ENCODE peak calls at places on chromosomes 2 and 18, in five cellular contexts. One of them, this sample, is unnamed.

GRCh38 chr2:168348076-168348475 is 100.7 kb upstream of the STK39 start:
- DNase-seq in IMR-90: peak; percentile 24
- DNase-seq in mesenchymal stem cell: peak; percentile 68
- DNase-seq in DND-41: peak; percentile 11
- DNase-seq in endodermal cell: peak; percentile 89
- DNase-seq in this sample: no peak

GRCh38 chr2:46563110-46563731 is 83.9 kb downstream of the TMEM247 start:
- DNase-seq in mesenchymal stem cell: no peak
- DNase-seq in endodermal cell: peak; percentile 47
- DNase-seq in IMR-90: no peak
- DNase-seq in DND-41: no peak
- DNase-seq in this sample: no peak

GRCh38 chr2:47023332-47023731 is 107.7 kb upstream of the MCFD2 start:
- DNase-seq in mesenchymal stem cell: no peak
- DNase-seq in endodermal cell: no peak
- DNase-seq in IMR-90: no peak
- DNase-seq in DND-41: peak; percentile 40
- DNase-seq in this sample: no peak

GRCh38 chr2:187614756-187615155 is 60.5 kb upstream of the TFPI start:
- DNase-seq in IMR-90: peak; percentile 58
- DNase-seq in endodermal cell: no peak
- DNase-seq in DND-41: no peak
- DNase-seq in mesenchymal stem cell: no peak
- DNase-seq in this sample: no peak

GRCh38 chr2:104028066-104028465 is 825.8 kb upstream of the POU3F3 start:
- DNase-seq in DND-41: no peak
- DNase-seq in endodermal cell: no peak
- DNase-seq in IMR-90: no peak
- DNase-seq in mesenchymal stem cell: no peak
- DNase-seq in this sample: no peak

GRCh38 chr2:102185347-102185746 is 1.5 kb upstream of the IL1RL2 start:
- DNase-seq in IMR-90: no peak
- DNase-seq in endodermal cell: no peak
- DNase-seq in DND-41: no peak
- DNase-seq in mesenchymal stem cell: no peak
- DNase-seq in this sample: no peak

GRCh38 chr2:9663008-9663879 is 32.4 kb upstream of the YWHAQ start:
- DNase-seq in endodermal cell: no peak
- DNase-seq in DND-41: no peak
- DNase-seq in mesenchymal stem cell: no peak
- DNase-seq in IMR-90: no peak
- DNase-seq in this sample: no peak

GRCh38 chr2:219969508-219969907 is 342.1 kb downstream of the SLC4A3 start:
- DNase-seq in mesenchymal stem cell: peak; percentile 66
- DNase-seq in IMR-90: peak; percentile 90
- DNase-seq in endodermal cell: no peak
- DNase-seq in DND-41: no peak
- DNase-seq in this sample: no peak

GRCh38 chr2:9191044-9191481 is 15.5 kb upstream of the ASAP2 start:
- DNase-seq in IMR-90: peak; percentile 95
- DNase-seq in DND-41: peak; percentile 32
- DNase-seq in endodermal cell: peak; percentile 72
- DNase-seq in mesenchymal stem cell: peak; percentile 94
- DNase-seq in this sample: peak; percentile 85

GRCh38 chr2:238841542-238842181 is 6.2 kb upstream of the TWIST2 start:
- DNase-seq in IMR-90: no peak
- DNase-seq in DND-41: no peak
- DNase-seq in endodermal cell: no peak
- DNase-seq in mesenchymal stem cell: no peak
- DNase-seq in this sample: no peak

GRCh38 chr2:42928692-42929576 is 136.6 kb upstream of the HAAO start:
- DNase-seq in endodermal cell: peak; percentile 88
- DNase-seq in IMR-90: peak; percentile 47
- DNase-seq in mesenchymal stem cell: peak; percentile 58
- DNase-seq in DND-41: no peak
- DNase-seq in this sample: no peak

GRCh38 chr2:218980800-218981389 is 4.1 kb downstream of the FEV start:
- DNase-seq in endodermal cell: peak; percentile 66
- DNase-seq in IMR-90: no peak
- DNase-seq in mesenchymal stem cell: no peak
- DNase-seq in DND-41: no peak
- DNase-seq in this sample: peak; percentile 47

GRCh38 chr2:137316075-137316474 is 550.7 kb downstream of the THSD7B start:
- DNase-seq in IMR-90: no peak
- DNase-seq in mesenchymal stem cell: no peak
- DNase-seq in DND-41: no peak
- DNase-seq in endodermal cell: no peak
- DNase-seq in this sample: no peak

GRCh38 chr18:36934884-36935283 is 106.0 kb downstream of the KIAA1328 start:
- DNase-seq in endodermal cell: no peak
- DNase-seq in mesenchymal stem cell: peak; percentile 24
- DNase-seq in DND-41: no peak
- DNase-seq in IMR-90: peak; percentile 87
- DNase-seq in this sample: no peak

GRCh38 chr2:33441235-33441810 is 35.1 kb upstream of the RASGRP3 start:
- DNase-seq in mesenchymal stem cell: peak; percentile 73
- DNase-seq in DND-41: peak; percentile 48
- DNase-seq in endodermal cell: peak; percentile 82
- DNase-seq in IMR-90: peak; percentile 78
- DNase-seq in this sample: no peak

GRCh38 chr2:120934891-120935338 is 199.2 kb downstream of the GLI2 start:
- DNase-seq in DND-41: no peak
- DNase-seq in mesenchymal stem cell: peak; percentile 97
- DNase-seq in IMR-90: peak; percentile 94
- DNase-seq in endodermal cell: no peak
- DNase-seq in this sample: no peak

GRCh38 chr2:201149064-201149820 is 33.3 kb downstream of the CFLAR start:
- DNase-seq in endodermal cell: no peak
- DNase-seq in IMR-90: peak; percentile 96
- DNase-seq in mesenchymal stem cell: peak; percentile 91
- DNase-seq in DND-41: no peak
- DNase-seq in this sample: no peak

GRCh38 chr2:1992280-1992679 is 248.0 kb upstream of the PXDN start:
- DNase-seq in endodermal cell: peak; percentile 27
- DNase-seq in mesenchymal stem cell: no peak
- DNase-seq in IMR-90: no peak
- DNase-seq in DND-41: no peak
- DNase-seq in this sample: no peak

GRCh38 chr18:12278765-12279682 is 24.9 kb downstream of the CIDEA start:
- DNase-seq in endodermal cell: peak; percentile 94
- DNase-seq in mesenchymal stem cell: peak; percentile 95
- DNase-seq in IMR-90: peak; percentile 98
- DNase-seq in DND-41: no peak
- DNase-seq in this sample: peak; percentile 93

GRCh38 chr2:97713296-97714083 is at the start of gene ZAP70:
- DNase-seq in mesenchymal stem cell: no peak
- DNase-seq in endodermal cell: peak; percentile 57
- DNase-seq in IMR-90: no peak
- DNase-seq in DND-41: peak; percentile 89
- DNase-seq in this sample: peak; percentile 76

GRCh38 chr18:7856733-7857132 is 289.6 kb downstream of the PTPRM start:
- DNase-seq in DND-41: no peak
- DNase-seq in mesenchymal stem cell: peak; percentile 20
- DNase-seq in endodermal cell: no peak
- DNase-seq in IMR-90: peak; percentile 73
- DNase-seq in this sample: no peak

GRCh38 chr2:240379089-240379636 is 56.3 kb upstream of the GPC1 start:
- DNase-seq in mesenchymal stem cell: no peak
- DNase-seq in IMR-90: no peak
- DNase-seq in endodermal cell: no peak
- DNase-seq in DND-41: no peak
- DNase-seq in this sample: no peak

DNA sequence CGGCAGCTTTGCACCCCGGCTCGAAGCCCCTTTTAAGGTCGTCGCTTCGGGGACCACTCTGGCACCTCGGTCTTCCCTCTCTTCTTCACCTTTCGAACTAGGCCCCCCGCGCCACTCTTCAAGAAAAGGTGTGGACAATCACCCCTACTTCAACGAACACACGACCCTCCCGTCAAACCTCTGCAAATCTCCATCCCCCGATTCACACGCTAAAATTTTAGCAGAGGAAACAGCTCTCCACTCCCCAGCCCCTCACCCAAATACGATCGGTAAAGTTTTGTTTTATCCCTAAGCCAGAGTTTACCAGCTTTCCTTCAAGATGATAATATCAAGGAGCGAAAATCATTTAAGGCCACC is 85.4 kb downstream of the RBMS1 start:
- DNase-seq in mesenchymal stem cell: no peak
- DNase-seq in DND-41: no peak
- DNase-seq in IMR-90: no peak
- DNase-seq in endodermal cell: no peak
- DNase-seq in this sample: no peak
- H3K9ac ChIP-seq in mesenchymal stem cell: peak overlapping the region; percentile 93
- H3K9ac ChIP-seq in DND-41: peak overlapping the region; percentile 87
- H3K9ac ChIP-seq in IMR-90: peak overlapping the region; percentile 91
- H3K9ac ChIP-seq in endodermal cell: peak overlapping the region; percentile 78
- H3K9ac ChIP-seq in this sample: peak overlapping the region; percentile 65

DNA sequence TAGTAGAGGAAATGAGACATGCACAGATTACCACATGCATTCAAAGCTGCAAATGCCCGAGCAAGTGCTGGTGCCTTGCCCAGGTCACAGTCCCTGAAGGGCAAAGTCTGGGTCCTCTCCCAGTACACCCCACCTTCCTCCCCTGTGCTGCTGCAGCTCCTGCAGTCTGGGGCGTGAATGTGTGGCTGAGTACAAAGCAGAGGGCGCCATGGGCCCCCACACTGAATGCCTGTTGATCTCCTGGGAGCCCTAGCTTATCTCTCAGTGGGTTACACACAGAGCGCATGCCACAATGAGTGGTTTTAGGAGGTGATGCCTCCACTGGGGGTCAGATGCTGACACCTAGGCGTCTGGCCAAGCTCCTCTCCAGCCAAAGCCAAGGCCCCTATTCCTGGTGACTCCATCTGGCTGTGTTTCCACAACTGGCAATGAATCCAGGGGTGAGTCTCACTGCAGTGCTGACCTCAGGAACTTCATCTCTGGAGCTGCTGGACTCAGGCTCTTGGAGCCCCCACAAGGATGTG is 135.4 kb downstream of the CTIF start:
- DNase-seq in mesenchymal stem cell: no peak
- DNase-seq in DND-41: no peak
- DNase-seq in endodermal cell: no peak
- DNase-seq in IMR-90: peak; percentile 49
- DNase-seq in this sample: no peak
- H3K9ac ChIP-seq in mesenchymal stem cell: no peak overlapping the region
- H3K9ac ChIP-seq in DND-41: no peak overlapping the region
- H3K9ac ChIP-seq in endodermal cell: no peak overlapping the region
- H3K9ac ChIP-seq in IMR-90: no peak overlapping the region
- H3K9ac ChIP-seq in this sample: no peak overlapping the region

GRCh38 chr2:54546518-54546917 is 90.4 kb downstream of the SPTBN1 start:
- DNase-seq in endodermal cell: no peak
- DNase-seq in DND-41: no peak
- DNase-seq in IMR-90: no peak
- DNase-seq in mesenchymal stem cell: no peak
- DNase-seq in this sample: no peak
- H3K9ac ChIP-seq in endodermal cell: no peak overlapping the region
- H3K9ac ChIP-seq in DND-41: no peak overlapping the region
- H3K9ac ChIP-seq in IMR-90: no peak overlapping the region
- H3K9ac ChIP-seq in mesenchymal stem cell: peak overlapping the region; percentile 74
- H3K9ac ChIP-seq in this sample: peak overlapping the region; percentile 0

GRCh38 chr18:38930881-38931753 is 1365.5 kb upstream of the CELF4 start:
- DNase-seq in mesenchymal stem cell: no peak
- DNase-seq in endodermal cell: peak; percentile 66
- DNase-seq in DND-41: no peak
- DNase-seq in IMR-90: no peak
- DNase-seq in this sample: no peak

GRCh38 chr18:38933910-38934510 is 1368.4 kb upstream of the CELF4 start:
- DNase-seq in IMR-90: no peak
- DNase-seq in DND-41: no peak
- DNase-seq in mesenchymal stem cell: no peak
- DNase-seq in endodermal cell: no peak
- DNase-seq in this sample: no peak

GRCh38 chr18:38933322-38933721 is 1367.7 kb upstream of the CELF4 start:
- DNase-seq in endodermal cell: no peak
- DNase-seq in DND-41: no peak
- DNase-seq in mesenchymal stem cell: no peak
- DNase-seq in IMR-90: no peak
- DNase-seq in this sample: no peak

GRCh38 chr18:38931754-38932050 is 1366.1 kb upstream of the CELF4 start:
- DNase-seq in IMR-90: no peak
- DNase-seq in DND-41: no peak
- DNase-seq in endodermal cell: no peak
- DNase-seq in mesenchymal stem cell: no peak
- DNase-seq in this sample: no peak

DNA sequence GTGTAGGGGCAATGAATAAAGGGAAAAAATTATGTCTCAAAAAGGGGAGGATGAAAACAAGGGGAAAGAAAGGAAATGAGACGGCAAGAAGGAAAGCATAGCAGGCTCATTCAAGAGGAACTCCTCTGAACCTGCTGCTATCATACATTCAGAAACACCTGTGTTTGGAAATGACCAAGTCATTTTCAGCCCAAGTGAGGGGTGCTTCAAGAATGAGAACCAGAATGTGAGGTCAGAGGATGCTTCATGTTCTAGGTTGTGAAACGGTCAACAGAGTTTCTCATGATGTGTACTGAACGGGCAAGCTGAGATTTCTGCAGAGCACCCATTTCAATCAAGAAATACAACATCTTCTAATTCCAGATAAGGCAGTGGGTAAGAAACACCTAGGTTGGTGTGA is 1367.2 kb upstream of the CELF4 start:
- DNase-seq in mesenchymal stem cell: no peak
- DNase-seq in IMR-90: no peak
- DNase-seq in DND-41: no peak
- DNase-seq in endodermal cell: no peak
- DNase-seq in this sample: no peak
- H3K9ac ChIP-seq in mesenchymal stem cell: no peak overlapping the region
- H3K9ac ChIP-seq in IMR-90: no peak overlapping the region
- H3K9ac ChIP-seq in DND-41: no peak overlapping the region
- H3K9ac ChIP-seq in endodermal cell: no peak overlapping the region
- H3K9ac ChIP-seq in this sample: no peak overlapping the region

GRCh38 chr2:216499641-216500218 is 1.1 kb downstream of the RPL37A start:
- DNase-seq in endodermal cell: no peak
- DNase-seq in IMR-90: peak; percentile 19
- DNase-seq in mesenchymal stem cell: no peak
- DNase-seq in DND-41: no peak
- DNase-seq in this sample: no peak

GRCh38 chr2:216501854-216502253 is 3.2 kb downstream of the RPL37A start:
- DNase-seq in IMR-90: no peak
- DNase-seq in mesenchymal stem cell: no peak
- DNase-seq in DND-41: no peak
- DNase-seq in endodermal cell: no peak
- DNase-seq in this sample: no peak

GRCh38 chr2:216498418-216499413 is at the start of gene RPL37A:
- DNase-seq in DND-41: peak; percentile 93
- DNase-seq in endodermal cell: peak; percentile 96
- DNase-seq in mesenchymal stem cell: peak; percentile 96
- DNase-seq in IMR-90: peak; percentile 96
- DNase-seq in this sample: peak; percentile 97

GRCh38 chr2:216502776-216503629 is 4.4 kb downstream of the RPL37A start:
- DNase-seq in IMR-90: no peak
- DNase-seq in mesenchymal stem cell: no peak
- DNase-seq in endodermal cell: no peak
- DNase-seq in DND-41: no peak
- DNase-seq in this sample: no peak

GRCh38 chr2:216500572-216500971 is 1.9 kb downstream of the RPL37A start:
- DNase-seq in DND-41: no peak
- DNase-seq in endodermal cell: no peak
- DNase-seq in mesenchymal stem cell: no peak
- DNase-seq in IMR-90: no peak
- DNase-seq in this sample: no peak
- H3K9ac ChIP-seq in DND-41: peak overlapping the region; percentile 78
- H3K9ac ChIP-seq in endodermal cell: peak overlapping the region; percentile 99
- H3K9ac ChIP-seq in mesenchymal stem cell: peak overlapping the region; percentile 100
- H3K9ac ChIP-seq in IMR-90: no peak overlapping the region
- H3K9ac ChIP-seq in this sample: no peak overlapping the region

GRCh38 chr2:230657462-230657861 is 55.2 kb upstream of the CAB39 start:
- DNase-seq in mesenchymal stem cell: no peak
- DNase-seq in DND-41: no peak
- DNase-seq in endodermal cell: no peak
- DNase-seq in IMR-90: no peak
- DNase-seq in this sample: no peak
- H3K9ac ChIP-seq in mesenchymal stem cell: no peak overlapping the region
- H3K9ac ChIP-seq in DND-41: no peak overlapping the region
- H3K9ac ChIP-seq in endodermal cell: no peak overlapping the region
- H3K9ac ChIP-seq in IMR-90: no peak overlapping the region
- H3K9ac ChIP-seq in this sample: no peak overlapping the region

This sample was measured in kidney.